ENCODE peak calls at places on chromosome 1, in eight cellular contexts. X is sciatic nerve, M is activated T-cell treated with anti-CD3 and anti-CD28 coated beads for 48 hours, Y is H4, S is KG1, E is NCI-H1092, W is T-helper 1 cell, F is HFFc6. A is an unnamed sample.

GRCh38 chr1:171801395-171801990 is 20.0 kb downstream of the METTL13 start:
- DNase-seq in M (no peak), F (peak), W (no peak), X (no peak), E (peak), Y (peak), S (no peak), A (no peak)

GRCh38 chr1:15262711-15263110 is 15.7 kb downstream of the FHAD1 start:
- DNase-seq in Y (no peak), F (no peak), M (no peak), X (no peak), E (no peak), S (no peak), W (no peak), A (no peak)

GRCh38 chr1:86846166-86846647 is 67.7 kb downstream of the SELENOF start:
- DNase-seq in E (no peak), X (no peak), W (no peak), M (no peak), F (peak), Y (peak), S (no peak), A (no peak)

GRCh38 chr1:200306954-200307754 is 102.7 kb downstream of the ZNF281 start:
- DNase-seq in M (no peak), E (no peak), X (no peak), F (no peak), W (no peak), S (no peak), Y (peak), A (no peak)

GRCh38 chr1:1775364-1776226 is 2.7 kb downstream of the NADK start:
- DNase-seq in Y (no peak), F (no peak), M (no peak), W (no peak), S (no peak), X (no peak), E (no peak), A (no peak)

GRCh38 chr1:199522338-199522737 is 505.2 kb upstream of the NR5A2 start:
- DNase-seq in W (no peak), Y (no peak), F (no peak), E (no peak), S (no peak), M (no peak), X (no peak), A (no peak)

GRCh38 chr1:183622884-183623785 is 12.4 kb downstream of the ARPC5 start:
- DNase-seq in X (peak), F (peak), S (no peak), E (peak), Y (peak), W (peak), M (peak), A (peak)

GRCh38 chr1:9629445-9630201 is 21.9 kb upstream of the PIK3CD start:
- DNase-seq in Y (no peak), F (no peak), X (peak), E (no peak), W (peak), M (peak), S (peak), A (peak)

GRCh38 chr1:48027533-48027835 is 30.3 kb upstream of the TRABD2B start:
- DNase-seq in M (no peak), Y (no peak), F (no peak), E (no peak), S (no peak), X (no peak), W (no peak), A (no peak)

GRCh38 chr1:167538657-167539056 is 14.9 kb downstream of the CREG1 start:
- DNase-seq in M (no peak), S (no peak), F (no peak), W (no peak), E (no peak), X (no peak), Y (peak), A (no peak)

GRCh38 chr1:230079211-230079590 is 12.2 kb downstream of the GALNT2 start:
- DNase-seq in X (no peak), W (no peak), Y (no peak), S (no peak), E (no peak), F (no peak), M (no peak), A (no peak)

GRCh38 chr1:234132799-234133198 is 228.3 kb downstream of the SLC35F3 start:
- DNase-seq in E (no peak), W (no peak), X (no peak), F (no peak), M (no peak), S (no peak), Y (no peak), A (no peak)

A was measured in stimulated activated CD4-positive, alpha-beta T cell treated with anti-CD3 and anti-CD28 coated beads, Interleukin-12 subunit alpha, Interleukin-12 subunit beta, amount 100 ng/mL, for 48 hours.